ENCODE peak calls at places on chromosomes 11 and 22, in ten cellular contexts. H is kidney epithelial cell; X is NCI-H2081; Z is KBM-7; E is iris pigment epithelial cell; Y is bronchial epithelial cell; W is uterus; M is choroid plexus epithelial cell; N is stimulated activated naive B cell treated with anti-CD40 and anti-IgM and Interleukin-4, amounts not matched to agents 10 μg/mL and 1 μg/mL and 100 μg/mL, for 72 hours; P is activated CD8-positive, alpha-beta memory T cell treated with anti-CD3 and anti-CD28 coated beads, Interleukin-2, amount 50 U/mL, for 4 hours. C is an unnamed sample.
A peak's percentile ranks its signal among the peaks of the same experiment; 100 is the strongest.

GRCh38 chr11:114330373-114330772 is 34.2 kb downstream of the NNMT start:
- DNase-seq in Y (no peak), N (no peak), P (no peak), X (no peak), M (no peak), W (no peak), Z (no peak), E (no peak), H (no peak), C (no peak)

GRCh38 chr11:116052603-116053537 is 548.7 kb upstream of the CADM1 start:
- DNase-seq in W (no peak), M (no peak), P (no peak), N (no peak), E (no peak), Y (no peak), H (no peak), Z (no peak), X (peak; percentile 86), C (no peak)

GRCh38 chr11:128246364-128247234 is 340.8 kb downstream of the ETS1 start:
- DNase-seq in Y (no peak), W (peak; percentile 62), M (peak; percentile 53), P (no peak), E (peak; percentile 41), Z (no peak), N (no peak), H (no peak), X (no peak), C (no peak)

GRCh38 chr11:16013649-16014275 is 342.6 kb downstream of the SOX6 start:
- DNase-seq in E (no peak), Z (no peak), M (no peak), P (no peak), H (no peak), W (no peak), N (no peak), X (no peak), Y (no peak), C (no peak)

GRCh38 chr11:133331031-133331430 is 201.3 kb downstream of the OPCML start:
- DNase-seq in N (no peak), Z (no peak), M (no peak), P (no peak), X (no peak), E (no peak), W (no peak), H (no peak), Y (no peak), C (no peak)

GRCh38 chr11:82682003-82682751 is 51.5 kb downstream of the FAM181B start:
- DNase-seq in M (peak; percentile 88), H (peak; percentile 18), X (peak; percentile 46), W (no peak), Z (peak; percentile 71), E (peak; percentile 82), Y (peak; percentile 72), P (no peak), N (no peak), C (peak; percentile 6)

GRCh38 chr11:121901853-121902252 is 214.2 kb downstream of the BLID start:
- DNase-seq in P (no peak), W (no peak), N (no peak), Y (no peak), M (no peak), H (no peak), X (no peak), E (no peak), Z (no peak), C (no peak)

GRCh38 chr22:50246242-50247175 is 1.7 kb upstream of the TUBGCP6 start:
- DNase-seq in Y (no peak), N (no peak), W (no peak), M (no peak), P (no peak), H (no peak), Z (no peak), X (no peak), E (no peak), C (no peak)

GRCh38 chr22:32874330-32874729 is 72.8 kb downstream of the TIMP3 start:
- DNase-seq in X (no peak), P (no peak), N (no peak), E (no peak), H (no peak), Z (no peak), M (no peak), W (no peak), Y (no peak), C (no peak)

GRCh38 chr11:59614277-59615131 is 1.1 kb downstream of the OSBP start:
- DNase-seq in X (no peak), Z (peak; percentile 15), P (no peak), Y (peak; percentile 11), N (no peak), M (peak; percentile 19), W (no peak), E (peak; percentile 18), H (no peak), C (no peak)

GRCh38 chr11:75655619-75656018 is 13.2 kb downstream of the MAP6 start:
- DNase-seq in W (no peak), P (no peak), H (no peak), E (peak; percentile 14), M (peak; percentile 22), Y (no peak), X (no peak), N (no peak), Z (no peak), C (no peak)

GRCh38 chr22:16975155-16975885 is 32.7 kb downstream of the GAB4 start:
- DNase-seq in X (no peak), Y (no peak), M (no peak), H (no peak), W (no peak), Z (no peak), P (no peak), E (no peak), N (no peak), C (no peak)

GRCh38 chr11:119482561-119483001 is 59.6 kb upstream of the THY1 start:
- DNase-seq in X (no peak), M (no peak), Y (no peak), P (no peak), N (no peak), H (no peak), Z (no peak), W (no peak), E (no peak), C (no peak)

GRCh38 chr22:44330727-44331660 is 18.2 kb upstream of the SHISAL1 start:
- DNase-seq in Z (no peak), H (no peak), Y (no peak), X (no peak), N (no peak), M (no peak), W (no peak), P (no peak), E (no peak), C (no peak)

GRCh38 chr22:24338701-24339451 is 68.2 kb downstream of the SPECC1L start:
- DNase-seq in Y (no peak), H (no peak), W (no peak), P (no peak), E (peak; percentile 49), Z (no peak), M (peak; percentile 83), N (no peak), X (no peak), C (no peak)

GRCh38 chr11:115226556-115226955 is 277.7 kb downstream of the CADM1 start:
- DNase-seq in Z (no peak), Y (peak; percentile 78), X (no peak), E (peak; percentile 90), W (no peak), N (no peak), M (peak; percentile 93), P (no peak), H (peak; percentile 91), C (no peak)

GRCh38 chr11:66081505-66081904 is 11.4 kb downstream of the PACS1 start:
- DNase-seq in W (no peak), H (no peak), E (peak; percentile 60), M (peak; percentile 50), N (peak; percentile 54), P (peak; percentile 65), X (no peak), Y (peak; percentile 91), Z (peak; percentile 83), C (peak; percentile 66)

GRCh38 chr22:46593211-46593676 is 26.9 kb upstream of the GRAMD4 start:
- DNase-seq in X (no peak), M (no peak), Y (no peak), H (no peak), W (no peak), E (no peak), P (no peak), Z (peak; percentile 91), N (peak; percentile 75), C (no peak)

GRCh38 chr11:20610825-20611224 is 11.4 kb downstream of the SLC6A5 start:
- DNase-seq in Y (peak; percentile 88), N (no peak), W (no peak), H (no peak), E (no peak), X (no peak), Z (no peak), M (no peak), P (no peak), C (no peak)

GRCh38 chr11:108959124-108959761 is 294.4 kb downstream of the DDX10 start:
- DNase-seq in E (no peak), P (no peak), N (no peak), Z (no peak), X (no peak), Y (no peak), W (no peak), M (no peak), H (no peak), C (no peak)

GRCh38 chr11:23473782-23474181 is 613.5 kb upstream of the CCDC179 start:
- DNase-seq in Y (no peak), E (peak; percentile 26), H (no peak), W (no peak), P (no peak), Z (no peak), X (no peak), N (no peak), M (peak; percentile 51), C (no peak)

GRCh38 chr11:105226062-105226461 is 86.5 kb upstream of the CARD18 start:
- DNase-seq in Y (no peak), H (no peak), P (no peak), M (no peak), N (no peak), W (no peak), Z (no peak), E (no peak), X (no peak), C (no peak)

GRCh38 chr22:30235687-30236170 is 10.8 kb downstream of the LIF start:
- DNase-seq in Z (no peak), E (peak; percentile 95), X (no peak), W (no peak), P (no peak), N (no peak), H (peak; percentile 97), Y (peak; percentile 52), M (peak; percentile 96), C (no peak)